ENCODE peak calls at places on chromosomes 5 and 9, in eight cellular contexts. One of them, this sample, is unnamed.

GRCh38 chr9:33813712-33814641 is 3.0 kb upstream of the UBE2R2 start:
- DNase-seq in BE2C: no peak
- DNase-seq in epithelial cell of esophagus: peak; percentile 83
- DNase-seq in AG10803: peak; percentile 86
- DNase-seq in IMR-90: peak; percentile 90
- DNase-seq in retinal pigment epithelial cell: peak; percentile 81
- DNase-seq in pancreas: no peak
- DNase-seq in GM23338: peak; percentile 62
- DNase-seq in this sample: peak; percentile 71

GRCh38 chr9:127455299-127455992 is 4.1 kb downstream of the LRSAM1 start:
- DNase-seq in BE2C: no peak
- DNase-seq in epithelial cell of esophagus: peak; percentile 51
- DNase-seq in AG10803: no peak
- DNase-seq in IMR-90: no peak
- DNase-seq in retinal pigment epithelial cell: no peak
- DNase-seq in pancreas: no peak
- DNase-seq in GM23338: no peak
- DNase-seq in this sample: peak; percentile 13

GRCh38 chr9:115739096-115739875 is 414.3 kb upstream of the PAPPA start:
- DNase-seq in BE2C: no peak
- DNase-seq in epithelial cell of esophagus: peak; percentile 63
- DNase-seq in AG10803: peak; percentile 40
- DNase-seq in IMR-90: no peak
- DNase-seq in retinal pigment epithelial cell: no peak
- DNase-seq in pancreas: no peak
- DNase-seq in GM23338: no peak
- DNase-seq in this sample: peak; percentile 27

GRCh38 chr5:143195496-143195895 is 208.0 kb downstream of the NR3C1 start:
- DNase-seq in BE2C: no peak
- DNase-seq in epithelial cell of esophagus: peak; percentile 74
- DNase-seq in AG10803: peak; percentile 71
- DNase-seq in IMR-90: peak; percentile 37
- DNase-seq in retinal pigment epithelial cell: no peak
- DNase-seq in pancreas: no peak
- DNase-seq in GM23338: no peak
- DNase-seq in this sample: peak; percentile 78

GRCh38 chr5:124921694-124922093 is 175.3 kb upstream of the ZNF608 start:
- DNase-seq in BE2C: no peak
- DNase-seq in epithelial cell of esophagus: peak; percentile 41
- DNase-seq in AG10803: no peak
- DNase-seq in IMR-90: no peak
- DNase-seq in retinal pigment epithelial cell: no peak
- DNase-seq in pancreas: no peak
- DNase-seq in GM23338: no peak
- DNase-seq in this sample: no peak

GRCh38 chr5:107889387-107889786 is 218.7 kb upstream of the EFNA5 start:
- DNase-seq in BE2C: no peak
- DNase-seq in epithelial cell of esophagus: no peak
- DNase-seq in AG10803: no peak
- DNase-seq in IMR-90: peak; percentile 13
- DNase-seq in retinal pigment epithelial cell: no peak
- DNase-seq in pancreas: no peak
- DNase-seq in GM23338: no peak
- DNase-seq in this sample: no peak

GRCh38 chr5:82793808-82794419 is 283.3 kb downstream of the TMEM167A start:
- DNase-seq in BE2C: peak; percentile 46
- DNase-seq in epithelial cell of esophagus: peak; percentile 47
- DNase-seq in AG10803: peak; percentile 33
- DNase-seq in IMR-90: peak; percentile 20
- DNase-seq in retinal pigment epithelial cell: no peak
- DNase-seq in pancreas: no peak
- DNase-seq in GM23338: peak; percentile 78
- DNase-seq in this sample: peak; percentile 27

GRCh38 chr9:37157978-37158377 is 37.6 kb downstream of the ZCCHC7 start:
- DNase-seq in BE2C: no peak
- DNase-seq in epithelial cell of esophagus: no peak
- DNase-seq in AG10803: no peak
- DNase-seq in IMR-90: no peak
- DNase-seq in retinal pigment epithelial cell: no peak
- DNase-seq in pancreas: no peak
- DNase-seq in GM23338: no peak
- DNase-seq in this sample: no peak

GRCh38 chr5:106827061-106827460 is 843.7 kb downstream of the EFNA5 start:
- DNase-seq in BE2C: no peak
- DNase-seq in epithelial cell of esophagus: peak; percentile 57
- DNase-seq in AG10803: no peak
- DNase-seq in IMR-90: peak; percentile 45
- DNase-seq in retinal pigment epithelial cell: peak; percentile 73
- DNase-seq in pancreas: no peak
- DNase-seq in GM23338: no peak
- DNase-seq in this sample: no peak

GRCh38 chr5:34700078-34700452 is 43.9 kb downstream of the RAI14 start:
- DNase-seq in BE2C: no peak
- DNase-seq in epithelial cell of esophagus: no peak
- DNase-seq in AG10803: no peak
- DNase-seq in IMR-90: no peak
- DNase-seq in retinal pigment epithelial cell: no peak
- DNase-seq in pancreas: no peak
- DNase-seq in GM23338: no peak
- DNase-seq in this sample: no peak

GRCh38 chr5:166262395-166262794 is 2029.0 kb upstream of the WWC1 start:
- DNase-seq in BE2C: no peak
- DNase-seq in epithelial cell of esophagus: no peak
- DNase-seq in AG10803: no peak
- DNase-seq in IMR-90: no peak
- DNase-seq in retinal pigment epithelial cell: no peak
- DNase-seq in pancreas: no peak
- DNase-seq in GM23338: no peak
- DNase-seq in this sample: no peak
- H3K4me3 ChIP-seq in BE2C: no peak overlapping the region
- H3K4me3 ChIP-seq in epithelial cell of esophagus: no peak overlapping the region
- H3K4me3 ChIP-seq in AG10803: no peak overlapping the region
- H3K4me3 ChIP-seq in IMR-90: no peak overlapping the region
- H3K4me3 ChIP-seq in retinal pigment epithelial cell: no peak overlapping the region
- H3K4me3 ChIP-seq in pancreas: no peak overlapping the region
- H3K4me3 ChIP-seq in GM23338: no peak overlapping the region
- H3K4me3 ChIP-seq in this sample: no peak overlapping the region

GRCh38 chr9:114203410-114204140 is 48.2 kb downstream of the COL27A1 start:
- DNase-seq in BE2C: no peak
- DNase-seq in epithelial cell of esophagus: peak; percentile 25
- DNase-seq in AG10803: peak; percentile 21
- DNase-seq in IMR-90: peak; percentile 25
- DNase-seq in retinal pigment epithelial cell: no peak
- DNase-seq in pancreas: no peak
- DNase-seq in GM23338: no peak
- DNase-seq in this sample: no peak
- H3K4me3 ChIP-seq in BE2C: no peak overlapping the region
- H3K4me3 ChIP-seq in epithelial cell of esophagus: no peak overlapping the region
- H3K4me3 ChIP-seq in AG10803: no peak overlapping the region
- H3K4me3 ChIP-seq in IMR-90: no peak overlapping the region
- H3K4me3 ChIP-seq in retinal pigment epithelial cell: no peak overlapping the region
- H3K4me3 ChIP-seq in pancreas: no peak overlapping the region
- H3K4me3 ChIP-seq in GM23338: no peak overlapping the region
- H3K4me3 ChIP-seq in this sample: no peak overlapping the region

DNA sequence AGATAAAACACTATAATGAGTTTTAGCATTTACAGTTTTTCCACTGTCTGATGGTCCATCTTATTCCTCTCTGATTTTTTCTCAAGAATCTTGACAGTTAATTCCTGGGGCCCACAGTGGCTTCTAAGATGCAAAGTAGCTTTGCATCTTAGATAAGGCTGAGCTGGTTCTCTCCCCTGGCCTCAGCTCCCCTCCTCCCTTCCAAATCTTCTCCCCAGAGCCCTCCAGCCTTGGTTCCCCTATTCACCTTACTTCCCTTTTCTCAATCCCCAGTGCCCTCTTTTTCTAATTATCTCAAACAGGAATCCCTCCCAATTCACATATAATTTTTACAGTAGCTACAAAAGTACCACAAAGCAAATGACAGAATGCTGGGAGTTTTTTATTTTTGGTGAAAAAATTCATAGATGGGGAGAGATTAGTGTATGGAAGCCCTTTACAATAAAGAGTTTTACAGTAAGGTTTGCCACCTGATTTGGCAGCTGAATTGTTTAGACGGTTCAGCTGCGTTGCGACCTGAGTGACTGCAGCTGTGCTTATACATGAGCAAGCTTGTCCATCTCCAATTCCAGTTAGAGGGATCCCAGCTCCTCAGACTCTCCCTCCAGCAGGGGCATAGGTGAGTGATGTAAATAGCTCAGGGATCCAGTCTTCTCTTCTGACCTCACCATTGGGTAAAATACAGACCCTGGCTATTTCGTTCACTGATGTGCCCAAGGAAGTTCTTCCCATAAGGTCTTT is 51.4 kb upstream of the CKMT2 start:
- DNase-seq in BE2C: no peak
- DNase-seq in epithelial cell of esophagus: peak; percentile 19
- DNase-seq in AG10803: no peak
- DNase-seq in IMR-90: no peak
- DNase-seq in retinal pigment epithelial cell: no peak
- DNase-seq in pancreas: no peak
- DNase-seq in GM23338: peak; percentile 18
- DNase-seq in this sample: no peak
- H3K4me3 ChIP-seq in BE2C: no peak overlapping the region
- H3K4me3 ChIP-seq in epithelial cell of esophagus: no peak overlapping the region
- H3K4me3 ChIP-seq in AG10803: no peak overlapping the region
- H3K4me3 ChIP-seq in IMR-90: no peak overlapping the region
- H3K4me3 ChIP-seq in retinal pigment epithelial cell: no peak overlapping the region
- H3K4me3 ChIP-seq in pancreas: no peak overlapping the region
- H3K4me3 ChIP-seq in GM23338: no peak overlapping the region
- H3K4me3 ChIP-seq in this sample: no peak overlapping the region

DNA sequence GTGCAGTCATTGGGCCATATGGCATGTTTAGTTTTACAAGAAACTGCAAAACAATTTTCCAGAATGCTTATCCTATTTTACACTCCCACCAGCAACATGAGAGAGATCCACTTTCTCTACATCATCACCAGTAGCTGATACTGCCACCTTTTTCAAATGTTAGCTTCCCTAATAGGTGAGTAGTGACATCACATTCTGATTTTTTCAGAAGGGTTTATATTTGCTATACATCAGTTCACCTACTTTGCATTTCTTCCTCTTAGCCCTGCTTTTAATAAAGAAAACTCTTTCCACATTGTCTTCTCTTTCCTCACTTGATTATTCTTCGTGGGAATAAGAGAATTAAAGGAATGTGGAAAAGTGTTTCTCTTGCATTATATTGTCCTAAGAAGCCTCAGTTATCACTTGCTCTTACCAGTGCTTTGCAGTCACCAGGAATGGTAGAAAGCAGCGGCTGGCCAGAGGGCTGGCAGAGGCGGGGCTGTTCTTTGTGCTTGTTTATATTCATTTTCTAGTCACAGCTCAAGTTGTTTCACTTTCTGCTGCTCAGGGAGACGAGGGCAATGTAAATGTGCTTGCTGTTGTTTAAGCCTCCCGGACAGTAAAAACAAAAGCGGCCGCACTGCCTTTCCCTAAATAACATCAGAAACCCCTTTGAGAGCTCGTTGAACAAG is 164.8 kb downstream of the HSD17B3 start:
- DNase-seq in BE2C: no peak
- DNase-seq in epithelial cell of esophagus: no peak
- DNase-seq in AG10803: peak; percentile 65
- DNase-seq in IMR-90: peak; percentile 78
- DNase-seq in retinal pigment epithelial cell: no peak
- DNase-seq in pancreas: no peak
- DNase-seq in GM23338: peak; percentile 42
- DNase-seq in this sample: peak; percentile 51
- H3K4me3 ChIP-seq in BE2C: no peak overlapping the region
- H3K4me3 ChIP-seq in epithelial cell of esophagus: no peak overlapping the region
- H3K4me3 ChIP-seq in AG10803: peak overlapping the region; percentile 50
- H3K4me3 ChIP-seq in IMR-90: peak overlapping the region; percentile 35
- H3K4me3 ChIP-seq in retinal pigment epithelial cell: no peak overlapping the region
- H3K4me3 ChIP-seq in pancreas: no peak overlapping the region
- H3K4me3 ChIP-seq in GM23338: no peak overlapping the region
- H3K4me3 ChIP-seq in this sample: peak overlapping the region; percentile 25

GRCh38 chr9:130266236-130267098 is 907 bp downstream of the HMCN2 start:
- DNase-seq in BE2C: no peak
- DNase-seq in epithelial cell of esophagus: peak; percentile 45
- DNase-seq in AG10803: no peak
- DNase-seq in IMR-90: no peak
- DNase-seq in retinal pigment epithelial cell: no peak
- DNase-seq in pancreas: no peak
- DNase-seq in GM23338: peak; percentile 82
- DNase-seq in this sample: no peak

GRCh38 chr9:130267930-130268329 is 2.4 kb downstream of the HMCN2 start:
- DNase-seq in BE2C: no peak
- DNase-seq in epithelial cell of esophagus: no peak
- DNase-seq in AG10803: no peak
- DNase-seq in IMR-90: no peak
- DNase-seq in retinal pigment epithelial cell: no peak
- DNase-seq in pancreas: no peak
- DNase-seq in GM23338: no peak
- DNase-seq in this sample: no peak

GRCh38 chr9:130265431-130266235 is at the start of gene HMCN2:
- DNase-seq in BE2C: peak; percentile 76
- DNase-seq in epithelial cell of esophagus: peak; percentile 34
- DNase-seq in AG10803: no peak
- DNase-seq in IMR-90: no peak
- DNase-seq in retinal pigment epithelial cell: no peak
- DNase-seq in pancreas: no peak
- DNase-seq in GM23338: peak; percentile 79
- DNase-seq in this sample: no peak

GRCh38 chr9:130271473-130271872 is 5.9 kb downstream of the HMCN2 start:
- DNase-seq in BE2C: no peak
- DNase-seq in epithelial cell of esophagus: no peak
- DNase-seq in AG10803: no peak
- DNase-seq in IMR-90: no peak
- DNase-seq in retinal pigment epithelial cell: no peak
- DNase-seq in pancreas: no peak
- DNase-seq in GM23338: no peak
- DNase-seq in this sample: no peak

DNA sequence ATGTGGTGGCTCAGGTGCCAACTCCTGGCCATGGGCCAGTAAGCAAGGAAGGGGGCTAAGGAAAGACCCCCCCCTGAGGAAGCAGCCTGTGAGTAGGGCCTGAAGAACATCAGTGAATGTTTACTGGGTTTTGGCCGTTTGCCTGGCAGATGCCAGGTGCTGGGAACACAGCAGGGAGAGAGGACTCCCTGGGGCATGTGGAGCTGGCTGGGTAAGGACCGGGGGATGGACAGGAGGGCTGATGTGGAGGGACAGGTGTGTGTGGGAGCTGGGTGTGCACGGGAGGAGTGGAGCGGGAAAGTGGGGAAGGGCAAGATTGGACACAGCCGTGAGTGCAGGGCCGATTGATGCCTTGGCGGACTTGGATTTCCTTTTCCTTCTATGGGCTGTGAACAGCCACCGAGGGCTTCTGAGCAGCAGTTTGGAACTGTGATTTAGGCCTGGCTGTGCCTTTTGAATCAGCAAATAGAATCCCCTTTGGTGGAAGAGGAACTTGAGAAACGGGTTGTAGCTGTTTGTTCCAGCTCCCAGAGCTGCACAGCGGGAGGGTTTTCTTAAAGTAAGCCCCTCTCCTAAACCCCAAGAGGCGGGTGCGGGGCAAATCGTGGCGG is 3.1 kb downstream of the HMCN2 start:
- DNase-seq in BE2C: peak; percentile 44
- DNase-seq in epithelial cell of esophagus: no peak
- DNase-seq in AG10803: no peak
- DNase-seq in IMR-90: no peak
- DNase-seq in retinal pigment epithelial cell: no peak
- DNase-seq in pancreas: no peak
- DNase-seq in GM23338: peak; percentile 76
- DNase-seq in this sample: no peak
- H3K4me3 ChIP-seq in BE2C: no peak overlapping the region
- H3K4me3 ChIP-seq in epithelial cell of esophagus: no peak overlapping the region
- H3K4me3 ChIP-seq in AG10803: no peak overlapping the region
- H3K4me3 ChIP-seq in IMR-90: no peak overlapping the region
- H3K4me3 ChIP-seq in retinal pigment epithelial cell: no peak overlapping the region
- H3K4me3 ChIP-seq in pancreas: no peak overlapping the region
- H3K4me3 ChIP-seq in GM23338: no peak overlapping the region
- H3K4me3 ChIP-seq in this sample: no peak overlapping the region

GRCh38 chr5:176902911-176903664 is 3.9 kb upstream of the HK3 start:
- DNase-seq in BE2C: no peak
- DNase-seq in epithelial cell of esophagus: no peak
- DNase-seq in AG10803: no peak
- DNase-seq in IMR-90: no peak
- DNase-seq in retinal pigment epithelial cell: no peak
- DNase-seq in pancreas: no peak
- DNase-seq in GM23338: no peak
- DNase-seq in this sample: no peak
- H3K4me3 ChIP-seq in BE2C: no peak overlapping the region
- H3K4me3 ChIP-seq in epithelial cell of esophagus: no peak overlapping the region
- H3K4me3 ChIP-seq in AG10803: no peak overlapping the region
- H3K4me3 ChIP-seq in IMR-90: no peak overlapping the region
- H3K4me3 ChIP-seq in retinal pigment epithelial cell: no peak overlapping the region
- H3K4me3 ChIP-seq in pancreas: no peak overlapping the region
- H3K4me3 ChIP-seq in GM23338: no peak overlapping the region
- H3K4me3 ChIP-seq in this sample: no peak overlapping the region